ENCODE peak calls at places on chromosomes 11 and 22, in eight cellular contexts. N is heart right ventricle, X is keratinocyte, Y is transverse colon, L is thyroid gland, Z is thoracic aorta, D is bronchial epithelial cell, G is uterus. R is an unnamed sample.

GRCh38 chr11:124670732-124671131 is 2.8 kb downstream of the SIAE start:
- DNase-seq in N (no peak), X (no peak), Y (no peak), L (no peak), Z (no peak), D (no peak), G (no peak), R (no peak)

GRCh38 chr11:9150944-9151343 is 59.5 kb upstream of the SCUBE2 start:
- DNase-seq in N (no peak), X (no peak), Y (no peak), L (no peak), Z (no peak), D (no peak), G (no peak), R (no peak)

GRCh38 chr11:133892126-133892525 is 46.8 kb upstream of the SPATA19 start:
- DNase-seq in N (no peak), X (no peak), Y (no peak), L (no peak), Z (no peak), D (no peak), G (no peak), R (no peak)

GRCh38 chr11:2760196-2760871 is 60.5 kb upstream of the KCNQ1OT1 start:
- DNase-seq in N (no peak), X (no peak), Y (peak; percentile 4), L (peak; percentile 64), Z (no peak), D (no peak), G (no peak), R (no peak)

GRCh38 chr22:37172266-37173245 is 15.5 kb downstream of the C1QTNF6 start:
- DNase-seq in N (no peak), X (no peak), Y (no peak), L (no peak), Z (no peak), D (no peak), G (peak; percentile 13), R (no peak)

GRCh38 chr11:69541001-69541285 is 59.5 kb downstream of the LINC01488 start:
- DNase-seq in N (no peak), X (no peak), Y (no peak), L (no peak), Z (no peak), D (no peak), G (no peak), R (no peak)

GRCh38 chr11:35794850-35795249 is 132.3 kb downstream of the TRIM44 start:
- DNase-seq in N (no peak), X (peak; percentile 49), Y (no peak), L (no peak), Z (no peak), D (peak; percentile 82), G (no peak), R (no peak)

GRCh38 chr11:69136471-69136870 is 19.3 kb upstream of the SMIM38 start:
- DNase-seq in N (no peak), X (no peak), Y (no peak), L (no peak), Z (no peak), D (no peak), G (no peak), R (no peak)

GRCh38 chr11:10455637-10456487 is 798 bp downstream of the AMPD3 start:
- DNase-seq in N (peak; percentile 27), X (peak; percentile 49), Y (peak; percentile 75), L (peak; percentile 25), Z (no peak), D (peak; percentile 89), G (peak; percentile 35), R (peak; percentile 16)

GRCh38 chr11:13644997-13645667 is 23.3 kb upstream of the FAR1 start:
- DNase-seq in N (no peak), X (no peak), Y (no peak), L (no peak), Z (no peak), D (peak; percentile 73), G (no peak), R (no peak)

GRCh38 chr22:44890416-44891292 is 119.2 kb downstream of the PHF21B start:
- DNase-seq in N (no peak), X (no peak), Y (no peak), L (no peak), Z (no peak), D (no peak), G (no peak), R (no peak)

GRCh38 chr11:117076941-117077659 is 21.1 kb downstream of the SIK3 start:
- DNase-seq in N (no peak), X (no peak), Y (no peak), L (peak; percentile 40), Z (no peak), D (no peak), G (no peak), R (no peak)

GRCh38 chr11:113721462-113722066 is 15.5 kb upstream of the TMPRSS5 start:
- DNase-seq in N (peak; percentile 6), X (no peak), Y (no peak), L (no peak), Z (no peak), D (peak; percentile 68), G (no peak), R (no peak)

DNA sequence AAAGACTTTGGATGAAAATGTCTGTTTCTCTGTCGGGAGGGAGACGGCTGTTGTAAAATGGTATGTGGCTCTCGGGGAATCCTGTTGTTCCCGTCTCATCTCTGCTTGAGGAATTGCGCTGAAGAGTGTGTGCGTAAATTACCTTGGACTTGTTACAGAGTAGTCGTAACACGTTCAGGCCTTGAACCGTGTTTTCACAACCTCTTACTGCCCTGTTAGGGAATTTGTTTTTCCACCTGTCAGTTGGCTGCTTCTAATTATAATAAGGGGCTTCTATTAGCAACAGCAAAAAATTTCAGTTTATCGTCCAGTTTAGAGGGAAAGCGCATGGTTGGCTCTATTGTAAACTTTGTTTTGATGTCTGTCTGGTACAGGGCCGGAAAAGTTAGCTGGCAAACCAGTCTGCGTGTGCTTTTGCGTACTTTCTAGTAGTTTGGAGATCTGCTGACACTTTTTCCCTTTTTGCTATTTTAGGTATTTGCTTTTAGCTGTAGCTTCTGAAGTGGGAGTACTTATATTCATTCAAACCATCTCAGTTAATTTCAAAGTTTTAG is 1.5 kb downstream of the HIPK3 start:
- DNase-seq in N (no peak), X (no peak), Y (no peak), L (peak; percentile 20), Z (no peak), D (peak; percentile 71), G (no peak), R (no peak)
- TF ChIP-seq CTCF in N (no peak), X (no peak), Y (no peak), L (no peak), Z (no peak), D (no peak), G (no peak), R (no peak)

GRCh38 chr22:48613566-48614200 is 1214.0 kb downstream of the BRD1 start:
- DNase-seq in N (no peak), X (no peak), Y (no peak), L (no peak), Z (no peak), D (no peak), G (no peak), R (no peak)

GRCh38 chr22:48618326-48618725 is 1209.3 kb downstream of the BRD1 start:
- DNase-seq in N (no peak), X (no peak), Y (no peak), L (no peak), Z (no peak), D (no peak), G (no peak), R (no peak)

GRCh38 chr22:48619721-48620120 is 1208.0 kb downstream of the BRD1 start:
- DNase-seq in N (no peak), X (no peak), Y (no peak), L (no peak), Z (no peak), D (no peak), G (no peak), R (no peak)

GRCh38 chr22:48615171-48616008 is 1212.3 kb downstream of the BRD1 start:
- DNase-seq in N (no peak), X (no peak), Y (no peak), L (no peak), Z (no peak), D (no peak), G (no peak), R (no peak)

GRCh38 chr22:48616656-48617055 is 1211.0 kb downstream of the BRD1 start:
- DNase-seq in N (no peak), X (no peak), Y (no peak), L (no peak), Z (no peak), D (no peak), G (no peak), R (no peak)
- H3K4me3 ChIP-seq in N (no peak overlapping the region), X (no peak overlapping the region), Y (no peak overlapping the region), L (no peak overlapping the region), Z (no peak overlapping the region), D (no peak overlapping the region), G (no peak overlapping the region), R (no peak overlapping the region)

DNA sequence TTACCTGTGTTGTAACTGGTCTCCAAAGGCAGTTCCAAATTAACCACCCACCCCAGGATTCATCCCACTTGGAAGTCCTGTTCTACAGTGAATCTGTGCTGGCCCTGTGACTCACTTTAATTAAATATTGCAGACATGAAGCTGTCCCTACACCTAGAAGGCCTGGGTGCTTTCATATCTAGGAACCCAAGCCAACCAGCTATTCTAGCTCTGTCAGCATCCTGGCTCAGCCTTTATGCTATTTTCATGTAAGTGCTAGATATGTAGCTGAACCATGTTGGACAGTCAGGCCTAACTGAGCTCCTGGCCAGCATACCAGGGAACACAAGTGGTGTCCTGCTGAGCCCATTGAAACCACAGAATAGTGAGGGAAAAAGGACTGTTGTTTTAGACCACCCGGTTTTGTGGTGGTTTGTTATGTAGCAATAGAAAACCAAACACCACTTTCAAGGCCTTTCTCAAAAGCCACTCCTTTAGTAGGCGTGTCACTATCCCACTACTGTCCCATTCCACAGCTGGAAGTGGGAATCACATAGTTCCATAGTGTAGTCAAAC is 30.3 kb downstream of the CNTF start:
- DNase-seq in N (no peak), X (no peak), Y (no peak), L (no peak), Z (no peak), D (peak; percentile 23), G (no peak), R (no peak)
- H3K36me3 ChIP-seq in N (no peaks in the 10 kb centered on the region), X (no peaks in the 10 kb centered on the region), Y (no peaks in the 10 kb centered on the region), L (no peaks in the 10 kb centered on the region), Z (no peaks in the 10 kb centered on the region), D (no peaks in the 10 kb centered on the region), G (no peaks in the 10 kb centered on the region), R (no peaks in the 10 kb centered on the region)

GRCh38 chr11:121592708-121593107 is 139.9 kb upstream of the SORL1-AS1 start:
- DNase-seq in N (no peak), X (no peak), Y (no peak), L (no peak), Z (no peak), D (no peak), G (no peak), R (no peak)

GRCh38 chr11:121588747-121589146 is 136.0 kb upstream of the SORL1-AS1 start:
- DNase-seq in N (no peak), X (no peak), Y (no peak), L (no peak), Z (no peak), D (no peak), G (no peak), R (no peak)

GRCh38 chr11:121591405-121592033 is 138.8 kb upstream of the SORL1-AS1 start:
- DNase-seq in N (peak; percentile 76), X (peak; percentile 21), Y (peak; percentile 73), L (peak; percentile 65), Z (peak; percentile 35), D (peak; percentile 68), G (peak; percentile 65), R (peak; percentile 23)

GRCh38 chr11:121590772-121591404 is 138.1 kb upstream of the SORL1-AS1 start:
- DNase-seq in N (no peak), X (no peak), Y (no peak), L (no peak), Z (no peak), D (no peak), G (no peak), R (no peak)

GRCh38 chr11:121589946-121590537 is 137.3 kb upstream of the SORL1-AS1 start:
- DNase-seq in N (no peak), X (no peak), Y (no peak), L (no peak), Z (no peak), D (no peak), G (no peak), R (no peak)
- TF ChIP-seq CTCF in N (no peak), X (no peak), Y (no peak), L (no peak), Z (no peak), D (no peak), G (no peak), R (no peak)

R was measured in BJ.